ENCODE peak calls at places on chromosome 13, in five cellular contexts. One of them, this sample, is unnamed.

GRCh38 chr13:40193290-40194203 is 472.9 kb downstream of the FOXO1 start:
- DNase-seq in tibial nerve: peak
- DNase-seq in esophagus squamous epithelium: no peak
- DNase-seq in A549: no peak
- DNase-seq in heart left ventricle: peak
- DNase-seq in this sample: no peak

GRCh38 chr13:50375792-50376191 is 360.5 kb downstream of the KCNRG start:
- DNase-seq in esophagus squamous epithelium: no peak
- DNase-seq in heart left ventricle: no peak
- DNase-seq in A549: no peak
- DNase-seq in tibial nerve: no peak
- DNase-seq in this sample: no peak

GRCh38 chr13:40539954-40540706 is 126.3 kb downstream of the FOXO1 start:
- DNase-seq in tibial nerve: no peak
- DNase-seq in esophagus squamous epithelium: no peak
- DNase-seq in heart left ventricle: no peak
- DNase-seq in A549: peak
- DNase-seq in this sample: no peak

GRCh38 chr13:21243045-21243842 is 66.8 kb downstream of the MRPL57 start:
- DNase-seq in A549: no peak
- DNase-seq in heart left ventricle: no peak
- DNase-seq in tibial nerve: no peak
- DNase-seq in esophagus squamous epithelium: no peak
- DNase-seq in this sample: no peak

GRCh38 chr13:70568571-70568970 is 460.3 kb upstream of the KLHL1 start:
- DNase-seq in heart left ventricle: no peak
- DNase-seq in tibial nerve: peak
- DNase-seq in A549: peak
- DNase-seq in esophagus squamous epithelium: no peak
- DNase-seq in this sample: no peak

GRCh38 chr13:75136151-75136550 is 345.8 kb downstream of the TBC1D4 start:
- DNase-seq in A549: no peak
- DNase-seq in esophagus squamous epithelium: no peak
- DNase-seq in tibial nerve: no peak
- DNase-seq in heart left ventricle: no peak
- DNase-seq in this sample: no peak

GRCh38 chr13:71864094-71864980 is 2.7 kb downstream of the DACH1 start:
- DNase-seq in tibial nerve: peak
- DNase-seq in esophagus squamous epithelium: peak
- DNase-seq in A549: no peak
- DNase-seq in heart left ventricle: peak
- DNase-seq in this sample: no peak

GRCh38 chr13:62556973-62557372 is 1141.3 kb upstream of the PCDH20 start:
- DNase-seq in heart left ventricle: no peak
- DNase-seq in esophagus squamous epithelium: no peak
- DNase-seq in A549: no peak
- DNase-seq in tibial nerve: no peak
- DNase-seq in this sample: no peak

GRCh38 chr13:67971291-67971690 is 741.2 kb upstream of the PCDH9 start:
- DNase-seq in esophagus squamous epithelium: no peak
- DNase-seq in heart left ventricle: no peak
- DNase-seq in tibial nerve: no peak
- DNase-seq in A549: no peak
- DNase-seq in this sample: no peak

GRCh38 chr13:61463027-61463426 is 47.4 kb upstream of the PCDH20 start:
- DNase-seq in esophagus squamous epithelium: no peak
- DNase-seq in A549: no peak
- DNase-seq in tibial nerve: no peak
- DNase-seq in heart left ventricle: no peak
- DNase-seq in this sample: no peak

GRCh38 chr13:100532090-100532766 is 56.4 kb downstream of the GGACT start:
- DNase-seq in heart left ventricle: no peak
- DNase-seq in A549: no peak
- DNase-seq in tibial nerve: no peak
- DNase-seq in esophagus squamous epithelium: no peak
- DNase-seq in this sample: peak

GRCh38 chr13:48892311-48892710 is 83.4 kb upstream of the FNDC3A start:
- DNase-seq in A549: peak
- DNase-seq in heart left ventricle: no peak
- DNase-seq in esophagus squamous epithelium: no peak
- DNase-seq in tibial nerve: no peak
- DNase-seq in this sample: no peak

GRCh38 chr13:47463002-47463401 is 538.1 kb downstream of the SUCLA2 start:
- DNase-seq in heart left ventricle: no peak
- DNase-seq in A549: no peak
- DNase-seq in tibial nerve: no peak
- DNase-seq in esophagus squamous epithelium: no peak
- DNase-seq in this sample: no peak

GRCh38 chr13:111058796-111059506 is 56.2 kb upstream of the ARHGEF7 start:
- DNase-seq in A549: peak
- DNase-seq in tibial nerve: no peak
- DNase-seq in heart left ventricle: no peak
- DNase-seq in esophagus squamous epithelium: no peak
- DNase-seq in this sample: no peak

GRCh38 chr13:95335667-95336066 is 34.4 kb upstream of the ABCC4 start:
- DNase-seq in tibial nerve: no peak
- DNase-seq in A549: no peak
- DNase-seq in heart left ventricle: no peak
- DNase-seq in esophagus squamous epithelium: no peak
- DNase-seq in this sample: no peak

GRCh38 chr13:78602561-78603239 is 652 bp downstream of the POU4F1 start:
- DNase-seq in esophagus squamous epithelium: no peak
- DNase-seq in A549: no peak
- DNase-seq in tibial nerve: no peak
- DNase-seq in heart left ventricle: no peak
- DNase-seq in this sample: no peak

GRCh38 chr13:66794340-66795031 is 435.6 kb downstream of the PCDH9 start:
- DNase-seq in tibial nerve: no peak
- DNase-seq in heart left ventricle: no peak
- DNase-seq in esophagus squamous epithelium: no peak
- DNase-seq in A549: no peak
- DNase-seq in this sample: no peak

GRCh38 chr13:89925107-89925506 is 1422.4 kb upstream of the MIR17HG start:
- DNase-seq in tibial nerve: no peak
- DNase-seq in A549: peak
- DNase-seq in heart left ventricle: no peak
- DNase-seq in esophagus squamous epithelium: no peak
- DNase-seq in this sample: no peak

GRCh38 chr13:23235994-23236393 is 55.2 kb downstream of the SGCG start:
- DNase-seq in A549: no peak
- DNase-seq in tibial nerve: no peak
- DNase-seq in heart left ventricle: no peak
- DNase-seq in esophagus squamous epithelium: no peak
- DNase-seq in this sample: no peak

GRCh38 chr13:60887711-60888110 is 490.7 kb downstream of the TDRD3 start:
- DNase-seq in tibial nerve: no peak
- DNase-seq in A549: no peak
- DNase-seq in esophagus squamous epithelium: no peak
- DNase-seq in heart left ventricle: no peak
- DNase-seq in this sample: no peak

GRCh38 chr13:48156466-48156865 is 61.6 kb upstream of the MED4 start:
- DNase-seq in heart left ventricle: no peak
- DNase-seq in A549: no peak
- DNase-seq in esophagus squamous epithelium: no peak
- DNase-seq in tibial nerve: no peak
- DNase-seq in this sample: no peak

GRCh38 chr13:64992314-64992713 is 2237.8 kb downstream of the PCDH9 start:
- DNase-seq in A549: no peak
- DNase-seq in heart left ventricle: no peak
- DNase-seq in esophagus squamous epithelium: no peak
- DNase-seq in tibial nerve: no peak
- DNase-seq in this sample: no peak

GRCh38 chr13:54379461-54379860 is 1350.8 kb downstream of the OLFM4 start:
- DNase-seq in esophagus squamous epithelium: no peak
- DNase-seq in tibial nerve: no peak
- DNase-seq in heart left ventricle: no peak
- DNase-seq in A549: no peak
- DNase-seq in this sample: no peak

DNA sequence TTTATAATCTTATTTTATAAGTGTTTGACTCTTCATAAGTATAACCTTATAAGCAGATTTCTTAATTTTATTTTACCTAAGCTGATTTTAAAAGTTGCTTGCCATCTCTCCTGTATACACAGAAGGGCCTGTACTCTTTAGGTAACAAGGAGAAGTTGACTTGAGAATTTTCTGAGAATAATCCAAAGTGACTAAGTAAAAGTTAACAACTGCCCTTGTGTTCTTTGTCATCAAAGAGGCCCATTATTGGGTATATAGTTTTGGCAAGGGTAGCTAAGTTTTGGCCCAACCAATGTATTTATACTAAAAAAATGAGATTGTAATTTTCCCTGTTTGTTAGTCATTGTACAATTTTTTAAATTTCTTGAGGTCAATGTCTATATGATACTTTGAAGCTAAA is 3.2 kb downstream of the LCP1 start:
- DNase-seq in A549: no peak
- DNase-seq in tibial nerve: no peak
- DNase-seq in esophagus squamous epithelium: no peak
- DNase-seq in heart left ventricle: no peak
- DNase-seq in this sample: no peak
- H3K4me3 ChIP-seq in A549: no peak
- H3K4me3 ChIP-seq in tibial nerve: no peak
- H3K4me3 ChIP-seq in esophagus squamous epithelium: no peak
- H3K4me3 ChIP-seq in heart left ventricle: peak
- H3K4me3 ChIP-seq in this sample: no peak

GRCh38 chr13:27634231-27634630 is 12.5 kb downstream of the POLR1D start:
- DNase-seq in esophagus squamous epithelium: no peak
- DNase-seq in heart left ventricle: no peak
- DNase-seq in tibial nerve: no peak
- DNase-seq in A549: no peak
- DNase-seq in this sample: no peak
- TF ChIP-seq CTCF in esophagus squamous epithelium: no peak
- TF ChIP-seq CTCF in heart left ventricle: no peak
- TF ChIP-seq CTCF in tibial nerve: no peak
- TF ChIP-seq CTCF in A549: no peak
- TF ChIP-seq CTCF in this sample: no peak

GRCh38 chr13:99014391-99014988 is 36.6 kb upstream of the DOCK9 start:
- DNase-seq in heart left ventricle: no peak
- DNase-seq in A549: no peak
- DNase-seq in esophagus squamous epithelium: no peak
- DNase-seq in tibial nerve: no peak
- DNase-seq in this sample: no peak

GRCh38 chr13:99013951-99014350 is 36.1 kb upstream of the DOCK9 start:
- DNase-seq in heart left ventricle: no peak
- DNase-seq in A549: no peak
- DNase-seq in esophagus squamous epithelium: no peak
- DNase-seq in tibial nerve: no peak
- DNase-seq in this sample: no peak

GRCh38 chr13:99018418-99019180 is 40.7 kb upstream of the DOCK9 start:
- DNase-seq in tibial nerve: no peak
- DNase-seq in A549: no peak
- DNase-seq in heart left ventricle: no peak
- DNase-seq in esophagus squamous epithelium: no peak
- DNase-seq in this sample: no peak

GRCh38 chr13:99012539-99012938 is 34.7 kb upstream of the DOCK9 start:
- DNase-seq in A549: no peak
- DNase-seq in heart left ventricle: no peak
- DNase-seq in tibial nerve: no peak
- DNase-seq in esophagus squamous epithelium: no peak
- DNase-seq in this sample: no peak

GRCh38 chr13:99015606-99016520 is 38.0 kb upstream of the DOCK9 start:
- DNase-seq in A549: no peak
- DNase-seq in esophagus squamous epithelium: no peak
- DNase-seq in tibial nerve: no peak
- DNase-seq in heart left ventricle: no peak
- DNase-seq in this sample: no peak
- TF ChIP-seq POLR2A in A549: no peak
- TF ChIP-seq POLR2A in esophagus squamous epithelium: no peak
- TF ChIP-seq POLR2A in tibial nerve: no peak
- TF ChIP-seq POLR2A in heart left ventricle: no peak
- TF ChIP-seq POLR2A in this sample: no peak

DNA sequence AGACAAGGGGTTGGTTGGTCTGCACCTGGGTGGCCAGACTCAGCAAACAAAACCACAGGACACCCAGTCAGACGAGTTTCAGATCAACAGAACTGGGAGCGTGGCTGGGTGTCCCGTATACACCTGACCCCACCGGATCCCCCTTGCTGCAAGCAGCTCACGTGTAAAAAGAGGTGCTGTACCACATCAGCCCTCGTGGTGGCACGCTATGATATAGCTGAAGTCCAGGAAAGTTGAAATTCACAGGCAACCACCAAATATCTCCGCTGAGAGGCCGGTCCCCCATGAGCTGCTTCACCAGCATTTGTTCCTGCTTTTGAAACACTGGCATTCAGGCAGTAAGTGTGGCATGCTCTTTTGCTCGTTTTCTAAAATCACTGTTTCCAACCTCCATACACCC is 92.3 kb downstream of the TUBA3C start:
- DNase-seq in esophagus squamous epithelium: no peak
- DNase-seq in tibial nerve: peak
- DNase-seq in A549: peak
- DNase-seq in heart left ventricle: no peak
- DNase-seq in this sample: no peak
- H3K4me3 ChIP-seq in esophagus squamous epithelium: no peak
- H3K4me3 ChIP-seq in tibial nerve: no peak
- H3K4me3 ChIP-seq in A549: no peak
- H3K4me3 ChIP-seq in heart left ventricle: no peak
- H3K4me3 ChIP-seq in this sample: no peak

GRCh38 chr13:26095338-26095737 is 43.5 kb upstream of the SHISA2 start:
- DNase-seq in esophagus squamous epithelium: no peak
- DNase-seq in tibial nerve: no peak
- DNase-seq in A549: no peak
- DNase-seq in heart left ventricle: no peak
- DNase-seq in this sample: no peak
- TF ChIP-seq CTCF in esophagus squamous epithelium: no peak
- TF ChIP-seq CTCF in tibial nerve: no peak
- TF ChIP-seq CTCF in A549: no peak
- TF ChIP-seq CTCF in heart left ventricle: no peak
- TF ChIP-seq CTCF in this sample: no peak

GRCh38 chr13:98495627-98496238 is 81.2 kb downstream of the STK24 start:
- DNase-seq in heart left ventricle: no peak
- DNase-seq in tibial nerve: no peak
- DNase-seq in esophagus squamous epithelium: no peak
- DNase-seq in A549: no peak
- DNase-seq in this sample: no peak

GRCh38 chr13:98494769-98495168 is 82.1 kb downstream of the STK24 start:
- DNase-seq in heart left ventricle: no peak
- DNase-seq in A549: no peak
- DNase-seq in tibial nerve: no peak
- DNase-seq in esophagus squamous epithelium: no peak
- DNase-seq in this sample: no peak

GRCh38 chr13:98496239-98496668 is 80.7 kb downstream of the STK24 start:
- DNase-seq in tibial nerve: peak
- DNase-seq in A549: no peak
- DNase-seq in esophagus squamous epithelium: no peak
- DNase-seq in heart left ventricle: no peak
- DNase-seq in this sample: no peak

GRCh38 chr13:98493035-98493401 is 83.9 kb downstream of the STK24 start:
- DNase-seq in A549: no peak
- DNase-seq in tibial nerve: no peak
- DNase-seq in esophagus squamous epithelium: no peak
- DNase-seq in heart left ventricle: no peak
- DNase-seq in this sample: no peak

DNA sequence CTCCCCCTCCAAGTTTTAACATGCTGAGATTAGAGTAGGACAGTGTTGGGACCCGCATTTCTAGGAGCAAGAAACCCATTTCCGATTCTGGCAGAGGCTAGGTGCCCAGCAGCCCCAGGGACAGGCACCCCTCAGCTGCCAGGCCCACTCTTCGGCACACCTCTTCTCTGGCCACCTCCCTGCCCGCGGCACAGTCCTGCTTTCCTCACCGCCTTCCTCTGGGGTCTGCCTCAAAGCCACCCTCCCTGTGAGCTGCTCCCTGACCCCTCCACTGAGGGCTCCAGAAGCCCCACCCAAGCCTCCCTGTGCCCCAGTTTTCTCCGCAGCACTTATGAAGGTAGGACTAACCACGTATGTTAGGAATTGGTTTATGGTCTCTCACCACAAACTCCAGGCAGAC is 79.9 kb downstream of the STK24 start:
- DNase-seq in tibial nerve: no peak
- DNase-seq in heart left ventricle: no peak
- DNase-seq in esophagus squamous epithelium: no peak
- DNase-seq in A549: no peak
- DNase-seq in this sample: no peak
- TF ChIP-seq POLR2A in tibial nerve: no peak
- TF ChIP-seq POLR2A in heart left ventricle: no peak
- TF ChIP-seq POLR2A in esophagus squamous epithelium: no peak
- TF ChIP-seq POLR2A in A549: no peak
- TF ChIP-seq POLR2A in this sample: no peak

This sample was measured in vagina.